ENCODE peak calls at places on chromosomes 5 and 9, in four cellular contexts. X, A, J and N are unnamed samples.

GRCh38 chr5:39709032-39709431 is 284.3 kb upstream of the DAB2 start:
- DNase-seq in X (no peak), A (no peak), J (no peak), N (no peak)

GRCh38 chr5:146073239-146073900 is 32.0 kb downstream of the PLAC8L1 start:
- DNase-seq in X (no peak), J (peak), A (no peak), N (peak)

GRCh38 chr9:121367651-121368510 is 2.2 kb downstream of the STOM start:
- DNase-seq in J (no peak), X (no peak), A (peak), N (no peak)

GRCh38 chr9:124551472-124552339 is 44.5 kb upstream of the NR5A1 start:
- DNase-seq in X (peak), J (peak), A (peak), N (peak)

GRCh38 chr5:41148448-41148847 is 64.9 kb downstream of the C6 start:
- DNase-seq in X (no peak), J (no peak), A (no peak), N (no peak)

GRCh38 chr5:180441577-180441976 is 52.6 kb upstream of the CNOT6 start:
- DNase-seq in X (no peak), J (no peak), A (no peak), N (peak)

GRCh38 chr5:926416-927171 is 33.9 kb downstream of the TRIP13 start:
- DNase-seq in A (peak), J (peak), X (peak), N (no peak)

GRCh38 chr9:93091453-93092081 is 4.5 kb upstream of the CARD19 start:
- DNase-seq in A (peak), X (no peak), J (no peak), N (peak)

GRCh38 chr5:94374336-94374735 is 244.1 kb downstream of the KIAA0825 start:
- DNase-seq in A (no peak), J (no peak), X (no peak), N (no peak)

GRCh38 chr9:128913995-128914772 is 6.6 kb upstream of the PHYHD1 start:
- DNase-seq in X (no peak), A (no peak), J (no peak), N (no peak)

GRCh38 chr9:119369670-119370366 is 583 bp upstream of the BRINP1 start:
- DNase-seq in J (no peak), X (no peak), A (no peak), N (no peak)

GRCh38 chr5:110477923-110478322 is 248.5 kb downstream of the TMEM232 start:
- DNase-seq in J (no peak), X (no peak), A (peak), N (no peak)

GRCh38 chr5:150801117-150801927 is 22.8 kb downstream of the SMIM3 start:
- DNase-seq in J (peak), A (peak), X (peak), N (peak)

GRCh38 chr9:109159583-109159982 is 7.5 kb downstream of the FRRS1L start:
- DNase-seq in A (no peak), X (no peak), J (no peak), N (no peak)

GRCh38 chr9:108776920-108777650 is 78.7 kb downstream of the ACTL7B start:
- DNase-seq in X (no peak), A (peak), J (no peak), N (no peak)

GRCh38 chr5:89200899-89201298 is 317.9 kb upstream of the MEF2C start:
- DNase-seq in A (no peak), J (no peak), X (no peak), N (no peak)

GRCh38 chr5:146624179-146624578 is 108.2 kb upstream of the GPR151 start:
- DNase-seq in J (no peak), A (no peak), X (no peak), N (no peak)

GRCh38 chr9:123828449-123828848 is 101.5 kb downstream of the DENND1A start:
- DNase-seq in X (no peak), A (peak), J (no peak), N (no peak)

GRCh38 chr5:77937015-77937908 is 161.1 kb upstream of the TBCA start:
- DNase-seq in J (no peak), X (no peak), A (no peak), N (no peak)

GRCh38 chr9:84573098-84573497 is 96.4 kb upstream of the NTRK2 start:
- DNase-seq in A (no peak), X (no peak), J (no peak), N (no peak)

GRCh38 chr5:160175438-160176218 is 53.7 kb upstream of the FABP6 start:
- DNase-seq in J (no peak), A (no peak), X (no peak), N (no peak)
- H2BK12ac ChIP-seq in J (peak), A (peak), X (no peak), N (no peak)

DNA sequence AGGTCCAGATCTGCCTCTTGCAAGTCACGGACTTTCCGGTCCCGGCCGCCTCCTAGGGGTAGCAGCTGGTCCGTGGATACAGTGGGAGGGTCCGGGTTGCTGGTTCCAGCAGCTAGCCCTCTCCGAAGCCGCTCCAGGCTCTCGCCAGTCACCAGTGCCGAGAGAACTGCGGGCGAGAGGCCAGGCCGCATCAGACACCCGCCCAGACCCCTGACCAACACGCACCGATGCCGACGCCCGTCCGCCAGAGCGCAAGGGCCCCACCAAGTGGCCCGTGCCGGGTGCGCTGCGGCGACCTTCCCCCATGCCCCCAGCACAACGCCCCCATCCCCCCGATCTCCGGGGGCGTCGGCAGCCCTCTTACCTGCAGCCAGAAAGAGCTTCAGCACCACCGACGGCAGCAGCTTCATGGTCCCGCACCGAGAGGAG is 470 bp downstream of the HBEGF start:
- DNase-seq in J (no peak), A (peak), X (no peak), N (peak)
- H3K4me3 ChIP-seq in J (peak), A (peak), X (peak), N (peak)

GRCh38 chr5:142322747-142323479 is 1.9 kb downstream of the SPRY4 start:
- DNase-seq in J (no peak), A (peak), X (peak), N (peak)
- H3K14ac ChIP-seq in J (no peak), A (peak), X (no peak), N (peak)

GRCh38 chr9:89179920-89180667 is 1.5 kb upstream of the SHC3 start:
- DNase-seq in A (peak), X (peak), J (peak), N (peak)
- H2BK12ac ChIP-seq in A (peak), X (no peak), J (peak), N (no peak)

GRCh38 chr9:137217276-137218211 is 4.5 kb downstream of the RNF208 start:
- DNase-seq in X (no peak), J (peak), A (peak), N (peak)
- H3K4me3 ChIP-seq in X (no peak), J (no peak), A (no peak), N (no peak)

GRCh38 chr5:96619946-96620345 is 42.2 kb upstream of the CAST start:
- DNase-seq in J (no peak), A (no peak), X (no peak), N (no peak)

GRCh38 chr5:96610747-96611146 is 51.4 kb upstream of the CAST start:
- DNase-seq in X (no peak), A (no peak), J (no peak), N (no peak)

GRCh38 chr5:96614110-96614691 is 48.0 kb upstream of the CAST start:
- DNase-seq in X (peak), A (peak), J (peak), N (peak)

GRCh38 chr5:96616801-96617200 is 45.4 kb upstream of the CAST start:
- DNase-seq in A (no peak), X (no peak), J (no peak), N (no peak)

DNA sequence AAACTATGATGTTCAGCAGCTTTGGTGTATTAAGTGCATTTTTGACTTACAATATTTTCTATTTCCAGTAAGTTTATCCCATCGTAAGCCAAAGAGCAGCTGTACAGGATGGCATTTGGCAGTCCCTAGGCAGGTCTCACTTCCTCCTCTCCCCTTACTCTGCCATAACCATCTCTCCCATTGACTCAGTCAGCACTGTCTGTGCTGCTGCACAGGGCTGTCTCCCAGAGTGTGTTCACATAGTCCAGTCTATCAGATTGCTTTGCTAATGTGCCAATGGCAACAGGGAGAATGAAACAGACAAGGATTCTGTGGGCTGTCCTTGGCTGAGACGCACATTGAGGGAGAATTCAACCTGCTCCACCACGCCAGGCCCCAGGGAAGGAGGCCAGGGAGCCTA is 47.0 kb upstream of the CAST start:
- DNase-seq in A (no peak), J (no peak), X (no peak), N (no peak)
- H3K14ac ChIP-seq in A (no peak), J (no peak), X (no peak), N (no peak)

GRCh38 chr9:133147412-133148271 is 16.1 kb downstream of the GBGT1 start:
- DNase-seq in J (peak), X (peak), A (peak), N (peak)
- H2BK12ac ChIP-seq in J (peak), X (no peak), A (no peak), N (peak)

DNA sequence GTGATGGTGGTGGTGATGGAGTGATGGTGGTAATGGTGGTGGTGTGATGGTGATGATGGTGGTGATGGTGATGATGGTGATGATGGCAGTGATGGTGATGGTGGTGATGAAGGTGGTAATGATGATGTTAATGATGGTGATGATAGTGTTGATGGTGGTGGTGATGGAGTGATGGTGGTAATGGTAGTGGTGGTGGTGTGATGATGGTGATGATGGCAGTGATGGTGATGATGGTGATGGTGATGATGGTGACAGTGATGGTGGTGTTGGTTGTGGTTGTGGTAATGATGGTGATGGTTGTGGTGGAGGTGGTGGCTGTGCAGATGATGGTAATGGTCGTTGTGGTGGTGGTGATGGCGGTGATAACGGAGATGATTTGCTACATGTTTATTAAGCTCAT is 7.3 kb downstream of the STKLD1 start:
- DNase-seq in A (no peak), J (no peak), X (no peak), N (no peak)
- H3K4me3 ChIP-seq in A (no peak), J (no peak), X (no peak), N (no peak)